ENCODE peak calls at places on chromosomes 11 and 22, in six cellular contexts. Q is Panc1, N is neuronal stem cell, S is PC-3, J is body of pancreas, A is lung. O is an unnamed sample. For H3K9me3 and H3K36me3, the result is how much of the 10 kb centered on the place peaks cover.

GRCh38 chr22:31496735-31497146 is 405 bp downstream of the SFI1 start:
- DNase-seq in J (no peak), Q (no peak), A (no peak), S (no peak), N (no peak), O (no peak)

GRCh38 chr11:35146074-35146521 is 7.1 kb downstream of the CD44 start:
- DNase-seq in S (peak), N (no peak), J (no peak), A (no peak), Q (no peak), O (no peak)

GRCh38 chr22:24536089-24536488 is 18.8 kb downstream of the GUCD1 start:
- DNase-seq in S (no peak), A (no peak), N (no peak), J (no peak), Q (no peak), O (no peak)

GRCh38 chr11:57566035-57566504 is 1.4 kb downstream of the UBE2L6 start:
- DNase-seq in A (no peak), J (no peak), N (no peak), Q (no peak), S (peak), O (no peak)

GRCh38 chr11:47233989-47234668 is 14.5 kb downstream of the ACP2 start:
- DNase-seq in N (no peak), S (peak), Q (peak), A (no peak), J (no peak), O (peak)

GRCh38 chr11:35029979-35030378 is 109.0 kb upstream of the CD44 start:
- DNase-seq in S (peak), N (no peak), J (no peak), A (no peak), Q (peak), O (no peak)

GRCh38 chr11:78040691-78041379 is 17.8 kb upstream of the KCTD14 start:
- DNase-seq in S (peak), N (no peak), J (no peak), Q (no peak), A (no peak), O (no peak)

GRCh38 chr11:87425943-87426342 is 388.2 kb downstream of the TMEM135 start:
- DNase-seq in S (peak), N (no peak), J (no peak), Q (no peak), A (no peak), O (no peak)

GRCh38 chr11:72240461-72241289 is 3.3 kb downstream of the PHOX2A start:
- DNase-seq in N (no peak), S (no peak), A (no peak), J (no peak), Q (no peak), O (peak)

GRCh38 chr11:121563900-121564822 is 111.4 kb upstream of the SORL1-AS1 start:
- DNase-seq in A (no peak), S (no peak), J (no peak), Q (no peak), N (no peak), O (no peak)

GRCh38 chr11:77067776-77068460 is 1.1 kb downstream of the CAPN5 start:
- DNase-seq in Q (no peak), S (no peak), A (no peak), N (no peak), J (no peak), O (peak)

GRCh38 chr22:43295173-43295572 is 48.0 kb downstream of the SCUBE1 start:
- DNase-seq in S (no peak), N (no peak), A (no peak), J (no peak), Q (no peak), O (no peak)

GRCh38 chr11:116875194-116875593 is 37.8 kb upstream of the APOA1 start:
- DNase-seq in Q (no peak), A (no peak), N (no peak), S (no peak), J (no peak), O (no peak)

GRCh38 chr11:57458410-57459111 is 1.8 kb upstream of the RTN4RL2 start:
- DNase-seq in A (no peak), S (peak), N (no peak), Q (no peak), J (peak), O (peak)

GRCh38 chr11:17021550-17021949 is 7.3 kb upstream of the PLEKHA7 start:
- DNase-seq in S (no peak), A (no peak), Q (no peak), N (no peak), J (no peak), O (no peak)

GRCh38 chr11:20031155-20032001 is 128.9 kb downstream of the DBX1 start:
- DNase-seq in A (no peak), J (no peak), Q (no peak), S (peak), N (no peak), O (peak)

GRCh38 chr11:68312780-68313573 is 586 bp downstream of the LRP5 start:
- DNase-seq in Q (no peak), N (no peak), S (peak), J (no peak), A (no peak), O (peak)

GRCh38 chr11:35654711-35655110 is 7.9 kb upstream of the TRIM44 start:
- DNase-seq in A (no peak), Q (no peak), S (no peak), J (no peak), N (peak), O (no peak)

GRCh38 chr11:130636672-130637463 is 188.4 kb downstream of the ADAMTS15 start:
- DNase-seq in J (no peak), N (no peak), A (no peak), Q (peak), S (peak), O (no peak)

GRCh38 chr22:41380993-41381328 is 781 bp upstream of the TEF start:
- DNase-seq in N (no peak), S (peak), A (peak), Q (no peak), J (peak), O (peak)

GRCh38 chr22:46399625-46400024 is 64.1 kb downstream of the TRMU start:
- DNase-seq in N (no peak), J (no peak), Q (no peak), S (no peak), A (no peak), O (no peak)

GRCh38 chr11:46322759-46323158 is 24.5 kb upstream of the DGKZ start:
- DNase-seq in Q (no peak), A (no peak), S (no peak), J (no peak), N (no peak), O (no peak)

GRCh38 chr22:45211435-45211834 is 29.3 kb downstream of the KIAA0930 start:
- DNase-seq in A (no peak), J (no peak), S (no peak), N (no peak), Q (no peak), O (no peak)

GRCh38 chr11:62260261-62260953 is 9.6 kb upstream of the SCGB2A2 start:
- DNase-seq in J (no peak), N (no peak), Q (no peak), S (no peak), A (no peak), O (no peak)

GRCh38 chr22:49152146-49152929 is 675.3 kb downstream of the BRD1 start:
- DNase-seq in A (no peak), J (no peak), S (no peak), Q (no peak), N (peak), O (peak)

GRCh38 chr22:28259774-28260173 is 340.7 kb upstream of the PITPNB start:
- DNase-seq in A (no peak), S (no peak), N (no peak), J (no peak), Q (no peak), O (no peak)

GRCh38 chr22:31286360-31287255 is 5.7 kb downstream of the PIK3IP1 start:
- DNase-seq in J (no peak), S (no peak), A (no peak), N (no peak), Q (no peak), O (no peak)

GRCh38 chr11:128530119-128531091 is 57.0 kb downstream of the ETS1 start:
- DNase-seq in Q (no peak), S (peak), A (no peak), J (no peak), N (no peak), O (no peak)

GRCh38 chr22:45462034-45462655 is 40.5 kb upstream of the FBLN1 start:
- DNase-seq in A (no peak), Q (no peak), N (no peak), J (no peak), S (no peak), O (peak)

GRCh38 chr11:84691830-84692229 is 935.3 kb downstream of the DLG2 start:
- DNase-seq in N (peak), S (no peak), J (no peak), A (no peak), Q (no peak), O (no peak)

GRCh38 chr22:40326905-40327735 is 19.2 kb upstream of the ADSL start:
- DNase-seq in J (no peak), A (no peak), S (peak), N (peak), Q (no peak), O (no peak)

GRCh38 chr11:22822204-22822603 is 7.4 kb downstream of the SVIP start:
- DNase-seq in S (no peak), A (no peak), J (no peak), Q (no peak), N (no peak), O (no peak)
- H3K9me3 ChIP-seq in S (under half), A (under half), J (under half), Q (under half), N (under half), O (under half)

GRCh38 chr11:103842795-103843194 is 193.6 kb upstream of the DDI1 start:
- DNase-seq in J (no peak), A (no peak), S (no peak), Q (no peak), N (peak), O (no peak)
- H3K36me3 ChIP-seq in J (under half), A (under half), S (under half), Q (under half), N (under half), O (under half)

GRCh38 chr22:36021649-36022048 is 7.0 kb downstream of the RBFOX2 start:
- DNase-seq in N (no peak), A (no peak), J (no peak), Q (no peak), S (no peak), O (no peak)
- H3K4me3 ChIP-seq in N (no peak), A (no peak), J (no peak), Q (no peak), S (no peak), O (no peak)

GRCh38 chr11:3356858-3357257 is 22.1 kb downstream of the ZNF195 start:
- DNase-seq in Q (no peak), A (no peak), N (no peak), S (no peak), J (no peak), O (no peak)
- H3K9me3 ChIP-seq in Q (under half), A (under half), N (half or more), S (under half), J (under half), O (under half)

DNA sequence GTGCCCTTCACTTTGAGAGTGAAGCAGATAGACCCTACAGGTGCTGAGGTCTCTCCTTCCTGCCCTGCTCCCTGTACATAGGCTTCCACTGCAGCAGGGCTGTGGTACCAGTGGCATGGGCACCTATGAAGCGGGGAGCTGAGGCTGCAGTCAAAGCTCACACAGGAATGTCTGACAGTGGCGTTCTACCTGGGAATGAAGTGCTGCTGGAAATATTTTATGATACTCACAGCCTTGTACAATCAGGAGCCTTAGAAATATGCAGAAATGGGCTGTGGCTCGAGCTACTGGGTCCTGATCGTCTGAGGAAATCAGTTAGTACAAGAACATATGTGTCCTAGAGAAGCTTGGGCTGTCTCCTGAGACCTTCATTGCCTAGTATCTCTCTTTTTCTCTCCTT is 24.8 kb downstream of the MRPL16 start:
- DNase-seq in N (no peak), J (no peak), A (no peak), Q (no peak), S (no peak), O (no peak)
- H3K36me3 ChIP-seq in N (under half), J (under half), A (under half), Q (under half), S (under half), O (under half)

O was measured in Caco-2.